ENCODE peak calls at places on chromosomes 11 and 22, in four cellular contexts. Z is heart left ventricle, A is IMR-90, Y is breast epithelium. U is an unnamed sample.

GRCh38 chr11:111675891-111676290 is 73.6 kb downstream of the SIK2 start:
- DNase-seq in Z (no peak), A (no peak), Y (no peak), U (no peak)

GRCh38 chr22:35150163-35151107 is 84.5 kb downstream of the ISX start:
- DNase-seq in Z (peak), A (peak), Y (peak), U (peak)

GRCh38 chr22:37588540-37589215 is 8.8 kb upstream of the LGALS2 start:
- DNase-seq in Z (no peak), A (no peak), Y (peak), U (no peak)

GRCh38 chr11:58933661-58934060 is 5.6 kb upstream of the GLYATL1 start:
- DNase-seq in Z (no peak), A (no peak), Y (no peak), U (no peak)

GRCh38 chr11:114147389-114148382 is 88.2 kb downstream of the ZBTB16 start:
- DNase-seq in Z (no peak), A (no peak), Y (no peak), U (no peak)

GRCh38 chr11:83691387-83692088 is 405.4 kb upstream of the CCDC90B start:
- DNase-seq in Z (no peak), A (no peak), Y (no peak), U (no peak)

GRCh38 chr11:71499546-71499945 is 27.5 kb upstream of the KRTAP5-7 start:
- DNase-seq in Z (no peak), A (no peak), Y (no peak), U (no peak)

GRCh38 chr11:8030526-8031247 is 43.5 kb downstream of the EIF3F start:
- DNase-seq in Z (no peak), A (no peak), Y (no peak), U (no peak)

GRCh38 chr22:42385691-42386090 is 46.5 kb downstream of the NFAM1 start:
- DNase-seq in Z (peak), A (no peak), Y (no peak), U (no peak)

GRCh38 chr11:130775306-130776043 is 140.8 kb downstream of the SNX19 start:
- DNase-seq in Z (no peak), A (peak), Y (no peak), U (no peak)

GRCh38 chr11:128772814-128773213 is 78.9 kb downstream of the FLI1 start:
- DNase-seq in Z (peak), A (no peak), Y (no peak), U (peak)

GRCh38 chr22:29309332-29310064 is 3.0 kb downstream of the GAS2L1 start:
- DNase-seq in Z (peak), A (no peak), Y (no peak), U (no peak)

GRCh38 chr22:41831383-41831782 is 1.5 kb upstream of the SREBF2 start:
- DNase-seq in Z (no peak), A (no peak), Y (no peak), U (no peak)

GRCh38 chr11:61327669-61328071 is 5.2 kb downstream of the DDB1 start:
- DNase-seq in Z (no peak), A (peak), Y (no peak), U (no peak)

GRCh38 chr11:17740649-17741235 is 6.2 kb downstream of the KCNC1 start:
- DNase-seq in Z (peak), A (no peak), Y (peak), U (no peak)

GRCh38 chr11:130449246-130449990 is 973 bp downstream of the ADAMTS15 start:
- DNase-seq in Z (peak), A (no peak), Y (no peak), U (no peak)

GRCh38 chr22:43384863-43385262 is 27.0 kb upstream of the MPPED1 start:
- DNase-seq in Z (no peak), A (no peak), Y (no peak), U (no peak)

DNA sequence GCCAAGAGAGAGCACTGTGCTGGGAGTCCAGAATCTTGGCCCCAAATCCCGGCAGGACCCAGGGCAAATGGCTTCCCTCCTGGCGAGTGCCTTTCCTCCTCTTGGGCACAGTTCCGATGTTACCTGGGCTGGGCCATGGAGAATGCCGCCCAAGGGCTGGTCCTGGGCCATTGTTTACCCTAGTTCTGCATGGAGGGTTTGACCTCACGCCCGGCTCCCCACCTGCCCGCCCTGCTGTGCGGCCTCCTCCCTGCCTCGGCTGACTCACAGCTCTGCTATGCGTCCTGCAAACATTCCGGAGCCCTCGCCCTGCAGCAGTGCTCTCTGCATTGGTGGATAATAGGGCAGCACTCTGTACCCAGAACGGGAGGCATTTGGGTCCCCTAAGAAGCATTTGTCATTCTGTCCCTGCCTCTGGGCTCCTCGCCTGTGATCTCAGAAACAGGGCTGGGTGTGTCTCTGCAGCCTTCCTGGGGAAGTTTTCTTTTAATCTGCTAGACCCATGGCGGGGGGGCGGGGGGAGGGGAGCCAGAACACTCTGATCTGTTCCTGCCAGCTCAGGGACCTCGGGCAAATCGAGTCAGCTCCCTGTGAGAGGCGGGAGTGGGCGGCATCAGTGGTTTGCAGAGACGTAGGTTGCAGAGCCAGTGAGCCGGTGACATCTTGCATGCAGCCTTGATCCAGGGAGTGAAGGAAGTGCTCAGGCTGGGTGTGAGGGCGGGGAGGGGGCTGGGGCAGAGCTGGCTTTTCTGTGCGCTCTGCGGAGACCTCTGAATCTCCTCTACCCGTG is 32.9 kb upstream of the SMIM38 start:
- DNase-seq in Z (no peak), A (peak), Y (peak), U (peak)
- TF ChIP-seq POLR2A in Z (no peak), A (no peak), Y (no peak), U (no peak)

GRCh38 chr11:88384678-88385015 is 47.1 kb upstream of the CTSC start:
- DNase-seq in Z (no peak), A (peak), Y (no peak), U (no peak)
- TF ChIP-seq CTCF in Z (no peak), A (no peak), Y (no peak), U (no peak)

DNA sequence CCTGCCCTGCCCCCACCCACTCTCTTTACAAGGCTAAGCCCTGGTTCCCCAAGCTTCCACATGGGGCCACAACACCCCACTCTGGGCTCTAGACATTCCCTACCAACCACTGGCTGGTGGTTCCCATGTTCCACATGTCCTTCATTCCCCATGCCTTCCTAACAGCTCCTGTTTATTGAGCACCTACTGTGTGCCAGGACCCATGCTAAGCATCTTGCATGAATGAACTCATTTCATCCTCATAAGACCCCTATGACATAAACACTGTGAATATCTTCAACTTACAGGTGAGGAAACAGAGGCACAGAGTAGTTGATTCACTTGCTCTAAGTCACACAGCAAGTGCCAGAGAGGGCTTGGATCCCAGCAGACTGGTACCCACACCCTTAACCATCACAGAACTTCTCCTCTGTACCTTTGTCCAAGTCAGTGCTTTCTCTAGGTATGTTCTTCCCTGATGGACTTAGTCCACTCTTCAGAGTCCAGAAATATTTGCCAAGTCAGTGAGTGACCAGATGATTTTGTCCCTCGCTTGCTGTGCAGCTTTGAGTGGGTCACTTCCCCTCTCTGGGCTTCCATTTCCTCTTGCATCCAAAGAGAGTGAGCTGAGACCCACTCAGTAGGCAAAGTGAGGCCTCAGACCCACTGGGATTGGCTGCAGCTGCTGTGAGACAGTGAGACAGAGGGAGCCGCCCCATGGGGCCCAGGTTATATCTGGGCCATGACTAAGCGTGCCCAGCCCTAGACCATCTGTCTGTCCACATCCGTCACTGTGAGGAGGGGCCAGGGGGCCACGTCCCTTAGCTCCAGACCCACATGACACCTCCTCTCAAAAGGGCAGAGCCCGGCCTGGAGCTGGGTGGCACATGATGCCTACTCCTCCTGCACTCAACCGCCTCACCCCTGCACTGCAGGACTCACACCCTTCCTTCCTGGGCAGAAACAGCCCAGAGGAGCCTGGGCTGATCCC is 132.4 kb downstream of the MN1 start:
- DNase-seq in Z (peak), A (peak), Y (no peak), U (no peak)
- H3K4me3 ChIP-seq in Z (no peak), A (no peak), Y (no peak), U (no peak)

GRCh38 chr11:133906746-133907145 is 50.0 kb downstream of the IGSF9B start:
- DNase-seq in Z (peak), A (no peak), Y (no peak), U (no peak)

GRCh38 chr11:133904818-133905515 is 51.8 kb downstream of the IGSF9B start:
- DNase-seq in Z (peak), A (no peak), Y (peak), U (no peak)

GRCh38 chr11:133906241-133906640 is 50.5 kb downstream of the IGSF9B start:
- DNase-seq in Z (peak), A (no peak), Y (peak), U (no peak)

GRCh38 chr11:133907216-133907615 is 49.6 kb downstream of the IGSF9B start:
- DNase-seq in Z (peak), A (no peak), Y (no peak), U (no peak)

DNA sequence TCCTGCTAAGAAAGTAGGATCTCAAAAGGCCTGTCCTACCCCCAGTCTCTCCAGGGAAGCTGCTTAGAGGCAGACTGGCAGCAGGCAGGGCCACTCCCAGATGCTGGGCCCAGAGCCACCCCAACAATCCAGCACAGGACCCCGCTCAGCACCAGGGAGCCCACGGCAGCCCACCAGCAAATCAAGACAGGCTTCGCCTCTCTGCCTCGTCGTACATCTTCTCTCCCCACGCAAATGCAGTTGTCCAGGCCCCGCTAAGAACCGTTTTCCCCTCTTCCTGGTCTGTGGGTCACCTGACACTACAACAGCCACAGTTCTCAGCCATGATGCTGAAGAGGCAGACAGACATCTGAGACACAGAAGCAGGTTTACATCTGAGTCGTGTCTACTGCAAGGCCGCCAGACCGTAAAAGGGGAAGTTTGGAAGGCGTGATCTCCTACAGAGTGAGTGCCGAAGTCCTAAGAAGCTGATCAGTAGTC is 51.1 kb downstream of the IGSF9B start:
- DNase-seq in Z (peak), A (no peak), Y (peak), U (no peak)
- TF ChIP-seq POLR2A in Z (no peak), A (no peak), Y (no peak), U (no peak)

GRCh38 chr11:65581928-65582327 is 6.1 kb downstream of the EHBP1L1 start:
- DNase-seq in Z (no peak), A (no peak), Y (no peak), U (no peak)
- TF ChIP-seq CTCF in Z (no peak), A (no peak), Y (no peak), U (no peak)

DNA sequence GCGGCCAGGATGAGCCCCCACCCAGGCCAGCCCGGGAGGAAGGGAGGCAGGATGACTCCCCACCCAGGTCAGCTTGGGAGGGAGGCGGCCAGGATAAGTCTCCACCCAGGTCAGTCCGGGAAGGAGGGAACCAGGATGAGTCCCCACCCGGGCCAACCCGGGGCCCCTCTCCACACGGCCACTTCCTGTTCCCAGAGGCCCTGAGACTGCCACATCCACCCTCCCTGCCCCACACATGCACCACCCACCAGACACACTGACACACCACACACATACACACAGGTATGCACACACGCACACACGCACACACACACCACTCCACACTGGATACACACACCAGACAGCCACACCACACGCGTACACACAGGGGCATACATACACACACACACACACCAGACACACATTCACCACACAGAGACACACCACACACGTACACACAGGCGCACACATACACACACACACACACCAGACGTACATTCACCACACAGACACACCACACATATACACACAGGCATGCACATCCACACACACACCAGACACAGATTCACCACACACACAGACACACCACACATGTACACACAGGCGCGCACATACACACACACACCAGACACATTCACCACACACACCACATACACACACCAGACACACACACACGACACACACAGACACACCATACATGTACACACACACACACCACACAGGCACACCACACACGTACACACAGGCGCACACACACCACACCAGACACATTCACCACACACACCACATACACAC is 84.9 kb upstream of the PRR5 start:
- DNase-seq in Z (peak), A (no peak), Y (no peak), U (no peak)
- H3K4me3 ChIP-seq in Z (no peak), A (no peak), Y (no peak), U (no peak)

GRCh38 chr11:123544631-123545375 is 109.6 kb downstream of the SCN3B start:
- DNase-seq in Z (no peak), A (no peak), Y (no peak), U (no peak)
- TF ChIP-seq POLR2A in Z (no peak), A (no peak), Y (no peak), U (no peak)

GRCh38 chr11:47495856-47496217 is 46.9 kb upstream of the RAPSN start:
- DNase-seq in Z (no peak), A (no peak), Y (no peak), U (no peak)
- TF ChIP-seq CTCF in Z (no peak), A (no peak), Y (no peak), U (no peak)

DNA sequence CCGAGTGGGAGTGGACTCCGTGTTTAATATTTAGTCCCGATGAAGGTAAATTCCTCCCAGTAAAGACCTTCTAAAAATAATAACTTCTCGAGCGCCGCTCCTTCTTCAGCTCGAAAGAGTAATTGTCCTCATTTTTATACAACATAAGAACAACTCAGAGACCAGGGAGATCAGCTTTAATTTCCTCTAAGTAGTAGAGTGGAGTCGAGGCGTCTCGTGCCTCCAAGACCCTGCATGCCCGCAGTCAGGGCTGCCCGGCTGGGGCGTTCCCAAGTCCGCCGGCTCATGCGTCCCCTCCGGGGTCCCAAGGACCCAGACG is 7.8 kb downstream of the WT1 start:
- DNase-seq in Z (no peak), A (no peak), Y (no peak), U (no peak)
- H3K4me3 ChIP-seq in Z (no peak), A (no peak), Y (no peak), U (no peak)

DNA sequence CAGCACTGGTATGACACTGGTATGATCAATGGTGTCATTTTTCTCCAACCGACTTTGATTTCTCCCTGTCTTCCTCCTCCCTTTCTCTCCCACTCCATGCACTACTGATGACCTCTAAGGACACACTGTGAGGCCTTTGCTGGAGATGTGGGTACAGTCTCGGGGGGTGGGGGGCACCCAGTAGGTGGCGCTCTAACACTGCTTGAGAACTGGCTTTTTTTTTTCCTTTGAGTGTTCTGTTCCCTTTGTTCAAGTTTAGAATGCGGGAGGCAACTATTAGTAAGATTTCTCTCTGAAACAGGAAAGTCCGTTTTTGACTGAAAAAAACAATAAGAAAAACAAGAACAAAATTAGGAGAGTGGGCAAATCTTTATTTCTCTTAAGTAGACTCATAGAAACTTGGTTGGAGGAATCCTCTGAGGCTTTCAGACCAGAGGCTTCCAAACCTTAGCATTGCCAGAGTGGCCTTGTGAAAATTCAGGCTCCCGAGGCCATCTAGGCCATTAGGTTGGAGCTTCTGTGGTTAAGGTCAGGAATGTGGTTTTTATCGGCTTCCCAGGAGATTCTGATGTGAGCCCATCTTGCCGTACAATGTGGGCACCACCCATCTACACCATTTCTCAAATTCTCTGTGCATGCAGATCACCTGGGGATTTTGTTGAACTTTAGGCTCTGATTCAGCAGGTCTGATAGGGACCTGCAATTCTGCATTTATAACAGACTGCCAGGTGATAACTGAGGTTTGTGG is 43.2 kb downstream of the PANX1 start:
- DNase-seq in Z (no peak), A (peak), Y (no peak), U (no peak)
- TF ChIP-seq POLR2A in Z (no peak), A (no peak), Y (no peak), U (no peak)